ENCODE peak calls at places on chromosome 6, in four cellular contexts. V, E, M and Q are unnamed samples.

GRCh38 chr6:1792989-1793388 is 183.3 kb downstream of the FOXC1 start:
- DNase-seq in E (no peak), M (no peak), V (peak), Q (peak)

GRCh38 chr6:42260424-42260888 is 42.8 kb upstream of the MRPS10 start:
- DNase-seq in E (no peak), V (peak), M (no peak), Q (peak)

GRCh38 chr6:144334150-144334708 is 49.1 kb downstream of the UTRN start:
- DNase-seq in M (no peak), V (no peak), E (no peak), Q (no peak)

GRCh38 chr6:157304840-157305675 is 18.3 kb downstream of the TMEM242 start:
- DNase-seq in V (no peak), E (no peak), M (no peak), Q (no peak)

GRCh38 chr6:105161411-105161810 is 18.4 kb downstream of the POPDC3 start:
- DNase-seq in V (no peak), E (no peak), M (no peak), Q (no peak)

GRCh38 chr6:93962566-93962965 is 543.2 kb upstream of the EPHA7 start:
- DNase-seq in V (no peak), M (no peak), E (no peak), Q (no peak)

GRCh38 chr6:99446076-99446475 is 21.0 kb upstream of the PNISR start:
- DNase-seq in M (no peak), V (no peak), E (no peak), Q (no peak)

GRCh38 chr6:32941412-32941784 is 570 bp upstream of the HLA-DMB start:
- DNase-seq in M (no peak), E (peak), V (no peak), Q (no peak)

GRCh38 chr6:144744720-144745119 is 459.6 kb downstream of the UTRN start:
- DNase-seq in M (no peak), V (no peak), E (no peak), Q (peak)

GRCh38 chr6:38212579-38212978 is 393.1 kb downstream of the ZFAND3 start:
- DNase-seq in E (no peak), V (no peak), M (no peak), Q (no peak)

GRCh38 chr6:106100755-106101154 is 14.6 kb downstream of the PRDM1 start:
- DNase-seq in V (no peak), M (no peak), E (no peak), Q (no peak)

GRCh38 chr6:11207199-11207968 is 25.1 kb downstream of the NEDD9 start:
- DNase-seq in E (no peak), V (peak), M (no peak), Q (peak)

GRCh38 chr6:42783876-42784738 is 2.3 kb downstream of the BICRAL start:
- DNase-seq in V (no peak), E (no peak), M (no peak), Q (no peak)

GRCh38 chr6:111724505-111724904 is 118.8 kb upstream of the TRAF3IP2 start:
- DNase-seq in M (no peak), E (peak), V (no peak), Q (no peak)

GRCh38 chr6:148999921-149000589 is 253.2 kb downstream of the UST start:
- DNase-seq in M (no peak), V (no peak), E (no peak), Q (no peak)

GRCh38 chr6:157946865-157947532 is 34.7 kb upstream of the SYNJ2 start:
- DNase-seq in E (peak), M (peak), V (no peak), Q (peak)

GRCh38 chr6:90790696-90791095 is 203.8 kb upstream of the MAP3K7 start:
- DNase-seq in E (no peak), M (no peak), V (no peak), Q (no peak)

GRCh38 chr6:140921366-140922226 is 1211.1 kb upstream of the GJE1 start:
- DNase-seq in E (no peak), V (peak), M (peak), Q (peak)

GRCh38 chr6:35568967-35569606 is 56.4 kb upstream of the TULP1 start:
- DNase-seq in V (no peak), M (peak), E (no peak), Q (peak)

GRCh38 chr6:162058281-162058875 is 669.2 kb downstream of the PRKN start:
- DNase-seq in M (no peak), V (peak), E (no peak), Q (peak)

GRCh38 chr6:67666177-67666964 is 968.7 kb upstream of the ADGRB3 start:
- DNase-seq in V (no peak), M (peak), E (no peak), Q (no peak)

GRCh38 chr6:131636880-131637792 is at the start of gene ENPP3:
- DNase-seq in E (no peak), M (no peak), V (no peak), Q (peak)

GRCh38 chr6:16803294-16804006 is 42.2 kb upstream of the ATXN1 start:
- DNase-seq in E (no peak), V (no peak), M (no peak), Q (peak)

GRCh38 chr6:137878070-137878809 is 11.2 kb downstream of the TNFAIP3 start:
- DNase-seq in V (no peak), E (no peak), M (no peak), Q (no peak)

GRCh38 chr6:149028767-149029405 is 282.1 kb downstream of the UST start:
- DNase-seq in E (peak), V (peak), M (peak), Q (peak)

GRCh38 chr6:2877057-2877882 is 25.8 kb downstream of the SERPINB9 start:
- DNase-seq in M (no peak), V (peak), E (no peak), Q (peak)

DNA sequence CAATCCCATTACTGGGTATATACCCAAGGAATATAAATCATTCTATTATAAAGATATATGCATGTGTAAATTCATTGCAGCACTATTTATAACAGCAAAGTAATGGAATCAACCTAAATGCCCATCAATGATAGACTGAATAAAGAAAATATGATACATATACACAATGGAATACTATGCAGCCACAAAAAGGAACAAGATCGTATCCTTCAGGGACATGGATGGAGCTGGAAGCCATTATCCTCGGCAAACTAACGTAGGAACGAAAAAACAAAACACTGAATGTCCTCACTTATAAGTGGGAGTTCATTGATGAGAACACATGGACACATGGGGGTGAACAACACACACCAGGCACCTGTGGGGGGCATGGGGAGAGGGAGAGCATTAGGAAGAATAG is 156.7 kb downstream of the RNGTT start:
- DNase-seq in E (no peak), M (no peak), V (no peak), Q (no peak)
- TF ChIP-seq PBX3 in E (no peak), M (no peak), V (no peak), Q (no peak)

GRCh38 chr6:8574311-8574710 is 139.0 kb upstream of the SLC35B3 start:
- DNase-seq in M (no peak), V (no peak), E (no peak), Q (no peak)

GRCh38 chr6:8574749-8575468 is 139.6 kb upstream of the SLC35B3 start:
- DNase-seq in E (no peak), V (no peak), M (no peak), Q (no peak)

GRCh38 chr6:8578006-8578405 is 142.7 kb upstream of the SLC35B3 start:
- DNase-seq in V (no peak), M (no peak), E (no peak), Q (no peak)

GRCh38 chr6:8583291-8583690 is 147.9 kb upstream of the SLC35B3 start:
- DNase-seq in M (no peak), E (no peak), V (no peak), Q (no peak)

GRCh38 chr6:8579372-8579771 is 144.0 kb upstream of the SLC35B3 start:
- DNase-seq in M (no peak), V (no peak), E (no peak), Q (no peak)
- TF ChIP-seq PBX3 in M (no peak), V (no peak), E (no peak), Q (no peak)

DNA sequence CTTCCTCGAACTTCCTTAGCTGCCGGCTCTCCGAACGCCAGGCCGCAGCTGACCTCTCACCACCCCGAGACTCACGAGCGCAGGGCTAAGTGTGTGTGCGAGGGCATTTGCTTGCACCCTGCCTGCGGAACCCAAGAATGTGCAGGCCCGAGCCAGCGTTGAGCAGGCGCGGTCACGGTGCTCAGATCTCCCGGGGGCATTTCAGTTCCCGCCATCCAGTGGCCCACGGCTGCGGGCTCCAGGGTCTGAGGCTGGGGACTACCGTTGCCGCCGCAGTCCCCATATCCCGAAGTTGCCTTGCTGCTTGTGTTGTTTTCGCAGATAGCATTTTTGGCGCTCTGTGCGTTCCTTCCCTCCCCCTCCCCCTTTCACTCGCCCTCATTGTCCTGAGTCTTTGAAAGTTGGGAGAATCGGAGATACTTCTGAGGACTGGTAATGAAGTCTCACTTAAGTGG is 1.7 kb downstream of the NR2E1 start:
- DNase-seq in V (no peak), E (no peak), M (no peak), Q (no peak)
- TF ChIP-seq PBX3 in V (no peak), E (no peak), M (no peak), Q (no peak)

GRCh38 chr6:29685718-29686326 is 4.9 kb upstream of the ZFP57 start:
- DNase-seq in V (no peak), M (no peak), E (no peak), Q (no peak)
- TF ChIP-seq PBX3 in V (no peak), M (no peak), E (no peak), Q (no peak)

GRCh38 chr6:235763-236360 is 56.4 kb upstream of the DUSP22 start:
- DNase-seq in V (no peak), M (no peak), E (peak), Q (peak)

GRCh38 chr6:231779-232178 is 60.5 kb upstream of the DUSP22 start:
- DNase-seq in V (no peak), E (peak), M (no peak), Q (no peak)

GRCh38 chr6:232896-233640 is 59.2 kb upstream of the DUSP22 start:
- DNase-seq in E (no peak), M (no peak), V (no peak), Q (no peak)

GRCh38 chr6:236519-236918 is 55.8 kb upstream of the DUSP22 start:
- DNase-seq in E (no peak), V (no peak), M (no peak), Q (no peak)

GRCh38 chr6:234706-235372 is 57.4 kb upstream of the DUSP22 start:
- DNase-seq in M (no peak), V (no peak), E (no peak), Q (no peak)
- TF ChIP-seq PBX3 in M (no peak), V (no peak), E (peak), Q (no peak)

GRCh38 chr6:168049681-168050224 is 29.3 kb downstream of the FRMD1 start:
- DNase-seq in E (no peak), V (no peak), M (no peak), Q (no peak)

GRCh38 chr6:168047841-168048723 is 30.9 kb downstream of the FRMD1 start:
- DNase-seq in V (no peak), M (no peak), E (no peak), Q (no peak)

GRCh38 chr6:168049277-168049676 is 29.7 kb downstream of the FRMD1 start:
- DNase-seq in E (no peak), M (no peak), V (no peak), Q (no peak)

GRCh38 chr6:168050225-168050796 is 28.7 kb downstream of the FRMD1 start:
- DNase-seq in M (no peak), E (no peak), V (no peak), Q (no peak)

GRCh38 chr6:168048724-168049025 is 30.3 kb downstream of the FRMD1 start:
- DNase-seq in M (no peak), E (no peak), V (no peak), Q (no peak)
- TF ChIP-seq PBX3 in M (no peak), E (no peak), V (no peak), Q (no peak)

DNA sequence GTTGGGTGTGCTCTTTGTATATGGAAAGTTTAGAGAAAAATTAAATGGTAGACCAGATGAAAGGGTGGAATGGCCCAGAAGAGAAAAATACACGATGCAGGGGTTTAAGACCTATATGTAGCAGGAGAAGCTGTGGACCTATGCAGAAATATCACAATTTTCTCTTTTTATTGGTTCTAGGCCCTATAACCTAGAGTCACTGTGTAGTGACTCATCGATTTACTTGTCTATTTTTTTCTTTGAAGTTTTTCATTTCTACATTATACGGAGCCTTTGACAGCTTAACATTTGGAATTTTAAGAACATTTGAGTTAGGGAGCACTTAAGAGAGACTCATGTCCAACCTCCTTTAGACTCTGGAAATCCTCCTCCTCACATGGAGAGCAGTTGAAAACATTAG is 28.3 kb upstream of the ADGRF1 start:
- DNase-seq in E (no peak), M (no peak), V (no peak), Q (no peak)
- TF ChIP-seq PBX3 in E (no peak), M (no peak), V (no peak), Q (no peak)